ENCODE peak calls at places on chromosomes 3 and 15, in five cellular contexts. M is HT1080, K is NCI-H748 treated with DMSO at 0.1 percent for 48 hours, Q is psoas muscle, A is NCI-H1092. V is an unnamed sample.

GRCh38 chr15:43915820-43916660 is 89.2 kb downstream of the WDR76 start:
- DNase-seq in Q (no peak), A (no peak), M (no peak), K (no peak), V (no peak)

GRCh38 chr3:182891364-182891763 is 89.0 kb downstream of the DCUN1D1 start:
- DNase-seq in K (no peak), M (no peak), A (no peak), Q (no peak), V (no peak)

GRCh38 chr3:107752202-107752990 is 229.6 kb downstream of the BBX start:
- DNase-seq in A (no peak), K (peak; percentile 95), M (peak; percentile 48), Q (no peak), V (no peak)

GRCh38 chr3:65352951-65353350 is 665.2 kb upstream of the ADAMTS9 start:
- DNase-seq in A (no peak), K (no peak), M (no peak), Q (no peak), V (no peak)

GRCh38 chr15:78437107-78437761 is 782 bp upstream of the IREB2 start:
- DNase-seq in K (no peak), M (peak; percentile 13), A (no peak), Q (no peak), V (no peak)

GRCh38 chr15:39154136-39154770 is 426.6 kb upstream of the THBS1 start:
- DNase-seq in Q (no peak), K (no peak), A (no peak), M (no peak), V (no peak)

GRCh38 chr3:186220886-186221285 is 112.0 kb upstream of the ETV5 start:
- DNase-seq in K (no peak), Q (peak; percentile 83), A (no peak), M (no peak), V (no peak)

GRCh38 chr15:89783111-89783860 is 7.2 kb downstream of the MESP2 start:
- DNase-seq in M (peak; percentile 37), A (no peak), Q (no peak), K (no peak), V (no peak)

GRCh38 chr3:197675568-197675860 is 61.2 kb downstream of the RUBCN start:
- DNase-seq in K (no peak), M (no peak), Q (no peak), A (no peak), V (no peak)

GRCh38 chr3:52339612-52340011 is 23.5 kb downstream of the DNAH1 start:
- DNase-seq in Q (peak; percentile 27), A (peak; percentile 38), M (peak; percentile 76), K (peak; percentile 76), V (peak; percentile 80)

GRCh38 chr15:61033938-61034792 is 194.9 kb downstream of the RORA start:
- DNase-seq in A (no peak), K (no peak), M (no peak), Q (no peak), V (no peak)